ENCODE peak calls at places on chromosome X, in ten cellular contexts. W, Q, F, K, R, N, O, D, C and B are unnamed samples.

GRCh38 chrX:49106930-49107329 is 16.6 kb downstream of the GPKOW start:
- DNase-seq in W (peak), Q (peak), F (no peak), K (no peak), R (peak), N (peak), O (peak), D (peak), C (no peak), B (peak)

GRCh38 chrX:45070116-45071007 is 130.3 kb downstream of the DIPK2B start:
- DNase-seq in W (peak), Q (peak), F (no peak), K (peak), R (peak), N (no peak), O (peak), D (peak), C (no peak), B (peak)

GRCh38 chrX:7617994-7618393 is 225.0 kb upstream of the VCX start:
- DNase-seq in W (no peak), Q (no peak), F (no peak), K (no peak), R (no peak), N (no peak), O (no peak), D (no peak), C (no peak), B (no peak)

GRCh38 chrX:24902808-24903207 is 113.0 kb downstream of the ARX start:
- DNase-seq in W (peak), Q (peak), F (no peak), K (no peak), R (peak), N (no peak), O (peak), D (no peak), C (no peak), B (peak)

GRCh38 chrX:20455001-20455400 is 188.3 kb upstream of the RPS6KA3 start:
- DNase-seq in W (no peak), Q (no peak), F (no peak), K (no peak), R (peak), N (no peak), O (no peak), D (no peak), C (no peak), B (no peak)

GRCh38 chrX:77527233-77528001 is 80.2 kb downstream of the FGF16 start:
- DNase-seq in W (no peak), Q (no peak), F (no peak), K (no peak), R (no peak), N (peak), O (peak), D (no peak), C (no peak), B (no peak)

GRCh38 chrX:95056901-95057300 is 1382.9 kb downstream of the FAM133A start:
- DNase-seq in W (peak), Q (no peak), F (no peak), K (no peak), R (peak), N (no peak), O (peak), D (no peak), C (no peak), B (peak)

GRCh38 chrX:42664706-42665105 is 113.3 kb downstream of the PPP1R2C start:
- DNase-seq in W (no peak), Q (no peak), F (no peak), K (no peak), R (no peak), N (no peak), O (no peak), D (no peak), C (no peak), B (no peak)

GRCh38 chrX:9436812-9437211 is 28.0 kb upstream of the TBL1X start:
- DNase-seq in W (no peak), Q (peak), F (no peak), K (no peak), R (no peak), N (no peak), O (no peak), D (no peak), C (no peak), B (no peak)

GRCh38 chrX:15854080-15854655 is 445 bp downstream of the AP1S2 start:
- DNase-seq in W (no peak), Q (no peak), F (peak), K (no peak), R (peak), N (peak), O (no peak), D (peak), C (peak), B (no peak)

GRCh38 chrX:3299626-3300025 is 46.8 kb downstream of the MXRA5 start:
- DNase-seq in W (peak), Q (no peak), F (no peak), K (no peak), R (peak), N (no peak), O (no peak), D (no peak), C (no peak), B (peak)

GRCh38 chrX:45765726-45766125 is 565.0 kb upstream of the DIPK2B start:
- DNase-seq in W (no peak), Q (no peak), F (no peak), K (no peak), R (no peak), N (no peak), O (no peak), D (no peak), C (no peak), B (no peak)

GRCh38 chrX:136497556-136498048 is at the start of gene HTATSF1:
- DNase-seq in W (no peak), Q (peak), F (peak), K (no peak), R (no peak), N (peak), O (no peak), D (no peak), C (no peak), B (no peak)

GRCh38 chrX:16479206-16479869 is 170.6 kb upstream of the S100G start:
- DNase-seq in W (peak), Q (peak), F (no peak), K (peak), R (peak), N (no peak), O (peak), D (no peak), C (no peak), B (peak)

DNA sequence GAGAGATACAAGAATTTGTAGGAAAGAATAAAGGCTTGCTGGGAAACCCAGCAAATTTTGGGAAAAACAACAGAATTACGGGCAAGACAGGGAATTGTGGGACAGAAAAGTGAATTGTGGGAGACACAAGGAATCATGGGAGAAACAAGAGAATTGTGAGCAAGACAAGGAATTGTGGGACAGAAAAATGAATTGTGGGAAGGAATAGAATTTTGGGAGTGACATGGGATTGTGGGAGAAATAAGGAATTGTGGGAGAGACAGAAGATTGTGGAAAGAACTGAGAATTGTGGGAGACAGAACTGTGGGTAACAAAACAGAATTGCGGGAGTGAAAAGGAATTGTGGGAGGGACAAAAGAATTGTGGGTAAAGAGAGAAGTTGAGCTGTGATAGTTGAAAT is 1.2 kb upstream of the HCCS start:
- DNase-seq in W (no peak), Q (no peak), F (no peak), K (no peak), R (no peak), N (no peak), O (no peak), D (no peak), C (no peak), B (no peak)
- H3K4me3 ChIP-seq in W (no peak), Q (no peak), F (peak), K (no peak), R (no peak), N (no peak), O (no peak), D (peak), C (no peak), B (no peak)

GRCh38 chrX:102658551-102658950 is 7.3 kb downstream of the GPRASP1 start:
- DNase-seq in W (no peak), Q (peak), F (no peak), K (no peak), R (peak), N (no peak), O (peak), D (no peak), C (no peak), B (peak)

GRCh38 chrX:102654696-102655095 is 3.4 kb downstream of the GPRASP1 start:
- DNase-seq in W (no peak), Q (no peak), F (no peak), K (no peak), R (no peak), N (no peak), O (no peak), D (no peak), C (no peak), B (no peak)

GRCh38 chrX:102659790-102660757 is 8.8 kb downstream of the GPRASP1 start:
- DNase-seq in W (peak), Q (peak), F (peak), K (peak), R (peak), N (peak), O (peak), D (peak), C (peak), B (peak)
- H3K4me3 ChIP-seq in W (peak), Q (peak), F (peak), K (peak), R (peak), N (peak), O (peak), D (peak), C (peak), B (peak)

DNA sequence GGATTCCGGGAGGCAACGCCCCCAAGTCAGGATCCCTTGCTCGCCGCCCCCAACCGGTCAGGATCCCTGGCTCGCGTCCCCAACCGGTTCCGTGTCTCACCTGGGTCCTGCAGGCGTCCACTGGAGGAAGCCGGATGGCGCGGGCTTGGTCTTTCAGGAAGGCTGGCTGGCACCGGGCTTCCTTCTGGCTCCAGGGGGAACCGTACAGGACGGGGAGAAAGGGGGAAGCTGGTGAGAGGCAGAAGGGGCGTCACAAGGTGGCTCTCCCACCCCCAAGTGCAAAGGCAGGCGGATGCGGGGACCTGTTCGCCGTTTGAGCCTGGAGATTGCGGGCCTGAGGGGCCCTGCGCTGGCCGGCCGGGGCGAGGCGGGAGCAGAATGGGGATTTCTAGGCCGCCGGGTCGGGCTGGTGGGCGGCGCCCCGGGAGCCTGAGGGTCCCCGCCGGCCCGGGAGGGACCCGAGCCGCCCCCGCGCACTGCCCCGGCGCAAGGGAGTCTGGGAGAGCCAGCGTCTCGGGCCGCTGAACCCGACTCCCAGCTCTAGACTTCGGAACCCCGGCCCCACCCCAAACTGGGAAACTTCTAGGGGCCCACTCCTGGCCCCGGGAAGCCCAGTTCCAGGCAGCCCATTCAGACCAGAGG is 84.8 kb downstream of the HPRT1 start:
- DNase-seq in W (no peak), Q (no peak), F (no peak), K (no peak), R (no peak), N (no peak), O (no peak), D (no peak), C (no peak), B (no peak)
- H3K4me3 ChIP-seq in W (no peak), Q (no peak), F (no peak), K (peak), R (peak), N (peak), O (no peak), D (no peak), C (no peak), B (no peak)

DNA sequence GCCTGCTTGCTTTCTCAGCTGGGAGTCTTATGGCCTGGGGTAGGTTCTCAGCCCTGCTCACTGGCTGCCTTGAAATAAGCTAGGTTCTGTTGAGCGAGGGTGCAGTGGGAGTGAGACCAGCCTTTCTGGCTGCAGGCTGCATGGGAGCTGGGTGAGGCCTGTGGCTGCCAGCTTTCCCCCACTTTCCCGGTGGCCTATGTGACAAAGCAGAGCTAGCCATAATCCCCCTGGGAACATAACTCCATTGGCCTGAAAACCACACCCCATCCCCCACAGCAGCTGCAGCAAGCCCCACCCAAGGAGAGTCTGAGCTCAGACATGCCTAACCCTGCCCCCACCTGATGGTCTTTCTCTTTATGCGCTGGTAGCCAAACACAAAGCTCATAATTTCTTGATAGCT is 118.9 kb downstream of the KLHL4 start:
- DNase-seq in W (no peak), Q (no peak), F (no peak), K (no peak), R (no peak), N (no peak), O (no peak), D (no peak), C (no peak), B (no peak)
- H3K4me3 ChIP-seq in W (no peak), Q (no peak), F (no peak), K (no peak), R (no peak), N (no peak), O (no peak), D (no peak), C (no peak), B (no peak)

GRCh38 chrX:73852022-73852421 is 289.0 kb downstream of the CHIC1 start:
- DNase-seq in W (no peak), Q (no peak), F (no peak), K (no peak), R (no peak), N (no peak), O (no peak), D (no peak), C (no peak), B (no peak)
- H3K4me3 ChIP-seq in W (peak), Q (no peak), F (peak), K (peak), R (peak), N (no peak), O (no peak), D (no peak), C (no peak), B (no peak)

GRCh38 chrX:119069762-119070161 is 3.0 kb upstream of the CT47C1 start:
- DNase-seq in W (no peak), Q (no peak), F (no peak), K (no peak), R (no peak), N (no peak), O (no peak), D (no peak), C (no peak), B (no peak)

GRCh38 chrX:119071381-119071780 is 1.4 kb upstream of the CT47C1 start:
- DNase-seq in W (no peak), Q (no peak), F (no peak), K (no peak), R (no peak), N (no peak), O (no peak), D (peak), C (no peak), B (no peak)

GRCh38 chrX:119063428-119063827 is 9.4 kb upstream of the CT47C1 start:
- DNase-seq in W (no peak), Q (no peak), F (no peak), K (no peak), R (no peak), N (no peak), O (no peak), D (no peak), C (no peak), B (no peak)

GRCh38 chrX:119069128-119069527 is 3.7 kb upstream of the CT47C1 start:
- DNase-seq in W (no peak), Q (no peak), F (no peak), K (no peak), R (no peak), N (no peak), O (no peak), D (no peak), C (no peak), B (no peak)

DNA sequence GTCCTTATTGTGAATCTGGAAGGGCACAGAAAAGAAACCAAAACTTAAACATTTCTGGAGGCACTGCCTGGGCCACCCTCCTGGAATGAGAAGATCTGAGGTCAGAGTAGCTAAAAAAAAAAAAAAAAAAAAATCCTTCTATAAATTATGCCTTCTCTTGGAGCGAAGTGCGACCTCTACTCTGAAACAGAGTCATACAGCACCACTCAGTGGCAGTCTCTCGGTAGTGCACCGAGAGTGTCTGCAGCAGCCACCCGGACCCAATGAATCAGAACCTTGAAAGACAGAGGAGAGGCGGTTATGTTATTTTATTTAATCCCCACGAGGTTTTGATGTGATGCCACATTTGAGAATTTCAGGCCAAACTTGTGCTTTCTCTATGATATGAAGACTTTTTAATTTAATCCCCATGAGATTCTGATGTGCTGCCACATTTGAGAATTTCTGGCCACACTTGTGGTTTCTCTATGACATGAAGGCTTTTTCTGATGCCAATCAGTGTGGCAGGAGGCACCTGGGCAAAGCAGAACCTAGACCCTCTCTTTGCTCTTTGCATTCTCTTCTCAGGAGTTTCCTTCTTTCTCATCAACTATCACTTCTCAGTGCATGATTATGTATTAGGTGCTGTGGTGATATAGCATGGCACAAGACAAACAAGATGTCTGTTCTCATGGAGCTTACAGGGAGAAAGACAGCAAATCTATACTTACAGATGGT is 5.6 kb upstream of the CT47C1 start:
- DNase-seq in W (peak), Q (peak), F (peak), K (no peak), R (peak), N (peak), O (peak), D (peak), C (no peak), B (peak)
- H3K4me3 ChIP-seq in W (no peak), Q (no peak), F (no peak), K (no peak), R (no peak), N (no peak), O (no peak), D (no peak), C (no peak), B (no peak)